ENCODE peak calls at places on chromosome 1, in seven cellular contexts. One of them, this sample, is unnamed.

GRCh38 chr1:87684194-87684593 is 355.5 kb downstream of the LMO4 start:
- DNase-seq in CD8-positive, alpha-beta memory T cell: peak
- DNase-seq in NCI-H69: peak
- DNase-seq in H7: peak
- DNase-seq in GM04504: no peak
- DNase-seq in choroid plexus epithelial cell: peak
- DNase-seq in T47D: peak
- DNase-seq in this sample: no peak

GRCh38 chr1:64357376-64357775 is 112.6 kb upstream of the CACHD1 start:
- DNase-seq in CD8-positive, alpha-beta memory T cell: no peak
- DNase-seq in NCI-H69: no peak
- DNase-seq in H7: peak
- DNase-seq in GM04504: no peak
- DNase-seq in choroid plexus epithelial cell: no peak
- DNase-seq in T47D: no peak
- DNase-seq in this sample: no peak

GRCh38 chr1:54681396-54681795 is 34.3 kb upstream of the TTC4 start:
- DNase-seq in CD8-positive, alpha-beta memory T cell: no peak
- DNase-seq in NCI-H69: peak
- DNase-seq in H7: peak
- DNase-seq in GM04504: no peak
- DNase-seq in choroid plexus epithelial cell: peak
- DNase-seq in T47D: no peak
- DNase-seq in this sample: peak

GRCh38 chr1:81118550-81118949 is 682.2 kb upstream of the ADGRL2 start:
- DNase-seq in CD8-positive, alpha-beta memory T cell: no peak
- DNase-seq in NCI-H69: no peak
- DNase-seq in H7: no peak
- DNase-seq in GM04504: no peak
- DNase-seq in choroid plexus epithelial cell: no peak
- DNase-seq in T47D: no peak
- DNase-seq in this sample: no peak

GRCh38 chr1:234887026-234887910 is 241.4 kb downstream of the TOMM20 start:
- DNase-seq in CD8-positive, alpha-beta memory T cell: no peak
- DNase-seq in NCI-H69: peak
- DNase-seq in H7: no peak
- DNase-seq in GM04504: peak
- DNase-seq in choroid plexus epithelial cell: peak
- DNase-seq in T47D: no peak
- DNase-seq in this sample: no peak

GRCh38 chr1:1283821-1284220 is 3.6 kb downstream of the SCNN1D start:
- DNase-seq in CD8-positive, alpha-beta memory T cell: no peak
- DNase-seq in NCI-H69: peak
- DNase-seq in H7: peak
- DNase-seq in GM04504: no peak
- DNase-seq in choroid plexus epithelial cell: no peak
- DNase-seq in T47D: no peak
- DNase-seq in this sample: no peak

GRCh38 chr1:226717256-226717909 is 21.7 kb downstream of the ITPKB start:
- DNase-seq in CD8-positive, alpha-beta memory T cell: no peak
- DNase-seq in NCI-H69: no peak
- DNase-seq in H7: no peak
- DNase-seq in GM04504: no peak
- DNase-seq in choroid plexus epithelial cell: no peak
- DNase-seq in T47D: no peak
- DNase-seq in this sample: no peak

GRCh38 chr1:109636201-109636952 is 16.7 kb downstream of the AMPD2 start:
- DNase-seq in CD8-positive, alpha-beta memory T cell: no peak
- DNase-seq in NCI-H69: peak
- DNase-seq in H7: peak
- DNase-seq in GM04504: no peak
- DNase-seq in choroid plexus epithelial cell: peak
- DNase-seq in T47D: no peak
- DNase-seq in this sample: no peak

GRCh38 chr1:9595968-9596340 is 7.2 kb downstream of the TMEM201 start:
- DNase-seq in CD8-positive, alpha-beta memory T cell: no peak
- DNase-seq in NCI-H69: no peak
- DNase-seq in H7: peak
- DNase-seq in GM04504: no peak
- DNase-seq in choroid plexus epithelial cell: no peak
- DNase-seq in T47D: no peak
- DNase-seq in this sample: no peak

GRCh38 chr1:83029050-83029449 is 969.9 kb downstream of the TTLL7 start:
- DNase-seq in CD8-positive, alpha-beta memory T cell: no peak
- DNase-seq in NCI-H69: no peak
- DNase-seq in H7: no peak
- DNase-seq in GM04504: no peak
- DNase-seq in choroid plexus epithelial cell: no peak
- DNase-seq in T47D: no peak
- DNase-seq in this sample: no peak

GRCh38 chr1:172380441-172381244 is 39.8 kb upstream of the C1orf105 start:
- DNase-seq in CD8-positive, alpha-beta memory T cell: peak
- DNase-seq in NCI-H69: peak
- DNase-seq in H7: no peak
- DNase-seq in GM04504: no peak
- DNase-seq in choroid plexus epithelial cell: no peak
- DNase-seq in T47D: no peak
- DNase-seq in this sample: peak

GRCh38 chr1:214205053-214205452 is 75.9 kb upstream of the SMYD2 start:
- DNase-seq in CD8-positive, alpha-beta memory T cell: no peak
- DNase-seq in NCI-H69: peak
- DNase-seq in H7: no peak
- DNase-seq in GM04504: no peak
- DNase-seq in choroid plexus epithelial cell: no peak
- DNase-seq in T47D: no peak
- DNase-seq in this sample: peak

GRCh38 chr1:171872430-171872829 is 31.1 kb downstream of the DNM3 start:
- DNase-seq in CD8-positive, alpha-beta memory T cell: no peak
- DNase-seq in NCI-H69: no peak
- DNase-seq in H7: no peak
- DNase-seq in GM04504: no peak
- DNase-seq in choroid plexus epithelial cell: no peak
- DNase-seq in T47D: no peak
- DNase-seq in this sample: no peak

GRCh38 chr1:17661546-17662157 is 93.5 kb upstream of the ACTL8 start:
- DNase-seq in CD8-positive, alpha-beta memory T cell: peak
- DNase-seq in NCI-H69: peak
- DNase-seq in H7: peak
- DNase-seq in GM04504: peak
- DNase-seq in choroid plexus epithelial cell: peak
- DNase-seq in T47D: peak
- DNase-seq in this sample: peak

GRCh38 chr1:151839457-151840409 is at the start of gene C2CD4D:
- DNase-seq in CD8-positive, alpha-beta memory T cell: peak
- DNase-seq in NCI-H69: peak
- DNase-seq in H7: peak
- DNase-seq in GM04504: no peak
- DNase-seq in choroid plexus epithelial cell: peak
- DNase-seq in T47D: peak
- DNase-seq in this sample: peak

GRCh38 chr1:205939690-205940330 is 3.4 kb downstream of the SLC26A9 start:
- DNase-seq in CD8-positive, alpha-beta memory T cell: no peak
- DNase-seq in NCI-H69: peak
- DNase-seq in H7: peak
- DNase-seq in GM04504: no peak
- DNase-seq in choroid plexus epithelial cell: no peak
- DNase-seq in T47D: no peak
- DNase-seq in this sample: peak

GRCh38 chr1:66197785-66198184 is 336.2 kb upstream of the SGIP1 start:
- DNase-seq in CD8-positive, alpha-beta memory T cell: no peak
- DNase-seq in NCI-H69: no peak
- DNase-seq in H7: no peak
- DNase-seq in GM04504: no peak
- DNase-seq in choroid plexus epithelial cell: peak
- DNase-seq in T47D: no peak
- DNase-seq in this sample: no peak

GRCh38 chr1:201214886-201215285 is 24.3 kb downstream of the IGFN1 start:
- DNase-seq in CD8-positive, alpha-beta memory T cell: no peak
- DNase-seq in NCI-H69: no peak
- DNase-seq in H7: no peak
- DNase-seq in GM04504: no peak
- DNase-seq in choroid plexus epithelial cell: no peak
- DNase-seq in T47D: no peak
- DNase-seq in this sample: no peak

GRCh38 chr1:25590096-25590824 is 26.3 kb upstream of the MAN1C1 start:
- DNase-seq in CD8-positive, alpha-beta memory T cell: no peak
- DNase-seq in NCI-H69: peak
- DNase-seq in H7: no peak
- DNase-seq in GM04504: no peak
- DNase-seq in choroid plexus epithelial cell: peak
- DNase-seq in T47D: peak
- DNase-seq in this sample: no peak

GRCh38 chr1:1437033-1437903 is 1.8 kb downstream of the VWA1 start:
- DNase-seq in CD8-positive, alpha-beta memory T cell: no peak
- DNase-seq in NCI-H69: peak
- DNase-seq in H7: peak
- DNase-seq in GM04504: no peak
- DNase-seq in choroid plexus epithelial cell: no peak
- DNase-seq in T47D: no peak
- DNase-seq in this sample: peak

GRCh38 chr1:179867493-179868330 is 9.9 kb downstream of the TOR1AIP2 start:
- DNase-seq in CD8-positive, alpha-beta memory T cell: peak
- DNase-seq in NCI-H69: peak
- DNase-seq in H7: peak
- DNase-seq in GM04504: no peak
- DNase-seq in choroid plexus epithelial cell: peak
- DNase-seq in T47D: peak
- DNase-seq in this sample: peak